ENCODE peak calls at places on chromosomes 7 and 10, in four cellular contexts. F is uterus, C is tibial artery, E is DND-41. Z is an unnamed sample.

GRCh38 chr7:1348096-1348835 is 111.0 kb downstream of the MICALL2 start:
- DNase-seq in C (no peak), E (no peak), F (no peak), Z (no peak)

GRCh38 chr10:11587860-11588259 is 23.6 kb downstream of the USP6NL start:
- DNase-seq in C (no peak), F (no peak), E (no peak), Z (no peak)

GRCh38 chr10:116511365-116511764 is 34.4 kb upstream of the PNLIP start:
- DNase-seq in E (no peak), C (no peak), F (no peak), Z (no peak)

GRCh38 chr7:936131-937054 is 18.1 kb downstream of the ADAP1 start:
- DNase-seq in E (peak), C (no peak), F (no peak), Z (peak)

GRCh38 chr10:100993986-100994708 is 5.5 kb upstream of the LZTS2 start:
- DNase-seq in E (no peak), C (no peak), F (no peak), Z (no peak)

GRCh38 chr10:61832866-61833481 is 68.5 kb upstream of the ARID5B start:
- DNase-seq in E (no peak), F (no peak), C (no peak), Z (no peak)

GRCh38 chr7:12244129-12244528 is 33.0 kb downstream of the TMEM106B start:
- DNase-seq in E (no peak), C (no peak), F (no peak), Z (peak)

GRCh38 chr7:128940494-128941322 is 3.0 kb downstream of the IRF5 start:
- DNase-seq in F (no peak), E (no peak), C (peak), Z (peak)

GRCh38 chr10:17214991-17215781 is 12.9 kb upstream of the VIM start:
- DNase-seq in C (no peak), E (no peak), F (peak), Z (no peak)
- H3K4me3 ChIP-seq in C (peak), E (no peak), F (no peak), Z (no peak)

GRCh38 chr7:113424463-113424862 is 306.1 kb upstream of the SMIM30 start:
- DNase-seq in C (no peak), F (no peak), E (no peak), Z (no peak)

DNA sequence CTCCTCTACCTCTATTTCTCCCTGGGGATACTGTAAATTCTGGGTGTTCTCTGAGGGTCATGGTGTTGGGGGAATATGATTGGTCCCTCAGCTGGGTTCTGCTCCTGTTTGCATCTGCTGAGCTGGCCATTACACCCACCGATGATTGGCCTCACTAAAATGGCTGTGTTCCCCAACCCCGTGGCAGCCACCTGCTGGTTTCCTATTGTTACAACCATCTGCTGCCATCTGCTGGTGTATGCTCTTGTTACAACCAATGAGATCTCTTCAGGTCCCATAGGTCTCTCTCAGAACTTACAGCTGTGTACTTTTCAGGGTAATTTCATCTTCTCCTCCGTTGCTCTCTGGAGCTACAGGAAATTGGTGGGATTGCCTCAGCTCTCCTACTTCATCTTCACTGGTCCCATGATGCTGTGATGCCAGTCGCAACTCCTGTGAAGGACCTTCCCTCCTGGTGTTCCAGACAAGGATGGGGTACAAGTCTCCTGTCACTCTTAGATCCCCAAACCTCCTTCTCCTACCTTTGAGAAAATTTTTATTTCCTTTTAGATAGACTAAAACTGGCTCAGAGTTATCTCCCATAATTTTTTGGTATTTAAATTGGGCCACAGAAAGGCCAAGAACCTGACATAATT is 303.5 kb upstream of the SMIM30 start:
- DNase-seq in E (peak), F (peak), C (peak), Z (peak)
- TF ChIP-seq CTCF in E (peak), F (peak), C (peak), Z (peak)

GRCh38 chr10:74903491-74903890 is 77.1 kb downstream of the KAT6B start:
- DNase-seq in F (no peak), C (no peak), E (no peak), Z (no peak)
- H3K4me3 ChIP-seq in F (no peak), C (no peak), E (no peak), Z (no peak)

GRCh38 chr10:112137381-112137987 is 46.1 kb downstream of the GPAM start:
- DNase-seq in C (peak), F (peak), E (peak), Z (peak)

GRCh38 chr10:112143420-112143819 is 40.1 kb downstream of the GPAM start:
- DNase-seq in C (no peak), F (no peak), E (no peak), Z (no peak)

GRCh38 chr10:112139176-112139575 is 44.4 kb downstream of the GPAM start:
- DNase-seq in C (no peak), F (no peak), E (no peak), Z (no peak)

GRCh38 chr10:112141297-112141696 is 42.3 kb downstream of the GPAM start:
- DNase-seq in F (no peak), E (no peak), C (no peak), Z (no peak)

GRCh38 chr10:112140110-112140755 is 43.3 kb downstream of the GPAM start:
- DNase-seq in F (peak), C (peak), E (peak), Z (peak)
- TF ChIP-seq CTCF in F (peak), C (peak), E (peak), Z (peak)

GRCh38 chr7:82291931-82292330 is 151.6 kb downstream of the CACNA2D1 start:
- DNase-seq in F (no peak), E (no peak), C (no peak), Z (no peak)

GRCh38 chr7:82293467-82293866 is 150.1 kb downstream of the CACNA2D1 start:
- DNase-seq in E (no peak), C (no peak), F (no peak), Z (no peak)

GRCh38 chr7:82289889-82290288 is 153.7 kb downstream of the CACNA2D1 start:
- DNase-seq in C (no peak), F (no peak), E (no peak), Z (no peak)

GRCh38 chr7:82294865-82295264 is 148.7 kb downstream of the CACNA2D1 start:
- DNase-seq in C (no peak), E (no peak), F (no peak), Z (no peak)

GRCh38 chr7:82294258-82294855 is 149.2 kb downstream of the CACNA2D1 start:
- DNase-seq in C (no peak), F (no peak), E (no peak), Z (no peak)
- H3K4me3 ChIP-seq in C (no peak), F (no peak), E (no peak), Z (no peak)

GRCh38 chr10:5570007-5570655 is 45.4 kb downstream of the CALML3 start:
- DNase-seq in C (no peak), E (no peak), F (no peak), Z (no peak)
- TF ChIP-seq CTCF in C (no peak), E (no peak), F (no peak), Z (no peak)

GRCh38 chr10:44948713-44949112 is 10.9 kb upstream of the RASSF4 start:
- DNase-seq in E (no peak), C (no peak), F (no peak), Z (no peak)

GRCh38 chr10:44949915-44950314 is 9.7 kb upstream of the RASSF4 start:
- DNase-seq in F (no peak), C (no peak), E (no peak), Z (no peak)

GRCh38 chr10:44946201-44946600 is 13.4 kb upstream of the RASSF4 start:
- DNase-seq in C (no peak), F (no peak), E (no peak), Z (peak)

GRCh38 chr10:44949127-44949802 is 10.3 kb upstream of the RASSF4 start:
- DNase-seq in E (no peak), F (no peak), C (no peak), Z (no peak)

DNA sequence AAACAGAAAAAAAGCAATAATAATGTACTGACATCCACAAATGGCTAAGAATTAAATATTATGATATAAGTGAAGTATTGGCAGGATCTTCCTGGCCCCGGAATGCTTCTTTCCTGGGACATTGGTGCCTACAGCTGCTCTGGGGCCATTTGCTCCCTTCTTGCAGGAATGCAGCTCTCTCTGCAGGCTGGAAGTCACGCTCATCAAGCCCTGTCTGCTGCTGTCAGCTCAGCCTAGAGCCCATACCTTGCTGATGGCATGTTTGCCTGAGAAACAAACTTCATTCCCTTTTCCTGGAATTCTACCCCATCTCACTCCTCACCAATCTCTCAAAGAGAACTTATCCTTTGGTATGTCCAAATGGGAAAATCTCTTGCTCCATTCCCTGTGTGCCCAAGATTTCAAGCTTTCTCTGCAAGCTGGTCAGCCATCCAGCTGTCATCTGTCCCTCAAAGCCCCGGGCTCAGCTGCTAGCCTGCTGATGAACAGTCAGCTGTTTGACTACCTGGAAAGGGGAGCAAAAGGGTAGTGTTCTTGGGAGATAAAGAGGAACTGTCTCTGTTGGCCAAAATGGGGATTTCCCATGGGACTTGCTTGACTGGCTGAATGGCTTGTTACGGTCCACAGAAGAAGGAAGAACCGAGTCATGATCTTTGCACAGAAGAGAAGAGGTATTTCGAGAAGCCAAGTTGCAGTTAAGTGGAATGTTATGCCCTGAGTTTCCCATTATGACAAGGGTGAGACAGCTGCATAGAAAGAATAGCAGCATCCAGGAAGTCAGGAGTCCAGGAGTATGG is 12.0 kb upstream of the RASSF4 start:
- DNase-seq in F (no peak), C (no peak), E (no peak), Z (peak)
- H3K4me3 ChIP-seq in F (no peak), C (no peak), E (no peak), Z (no peak)

GRCh38 chr7:79063019-79063698 is 390.3 kb downstream of the MAGI2 start:
- DNase-seq in F (no peak), E (no peak), C (no peak), Z (no peak)
- TF ChIP-seq CTCF in F (no peak), E (no peak), C (no peak), Z (no peak)

DNA sequence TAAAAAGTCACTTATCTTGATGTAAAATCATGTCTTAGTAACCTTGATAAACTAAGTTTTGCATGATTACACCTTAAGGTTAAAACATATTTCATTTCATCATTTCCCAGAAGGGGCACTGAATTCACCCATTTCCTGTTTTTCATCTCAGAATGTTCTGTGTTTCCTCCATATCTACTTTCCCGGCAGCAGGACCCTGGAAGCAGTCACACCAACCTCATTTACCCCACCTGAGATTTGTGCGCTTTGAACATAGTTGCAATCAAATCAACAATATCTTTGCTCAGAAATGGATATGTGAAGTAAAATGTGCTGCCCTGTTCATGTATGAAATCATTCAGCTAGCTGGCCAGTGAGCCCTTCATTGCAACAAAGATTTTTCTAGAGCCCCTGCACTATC is 46.8 kb downstream of the IKZF1 start:
- DNase-seq in F (no peak), C (no peak), E (no peak), Z (no peak)
- H3K4me3 ChIP-seq in F (no peak), C (no peak), E (no peak), Z (no peak)

Z was measured in GM12865.